ENCODE peak calls at places on chromosomes 12 and 14, in four cellular contexts. A is brain microvascular endothelial cell, O is uterus, Q is A549. S is an unnamed sample.

GRCh38 chr14:71616013-71616412 is 316.2 kb upstream of the RGS6 start:
- DNase-seq in A (no peak), O (no peak), Q (no peak), S (no peak)

GRCh38 chr14:105013150-105013787 is 7.6 kb downstream of the CDCA4 start:
- DNase-seq in Q (no peak), O (no peak), A (no peak), S (no peak)

GRCh38 chr12:109963743-109964429 is 32.3 kb downstream of the GIT2 start:
- DNase-seq in Q (no peak), O (peak; percentile 53), A (peak; percentile 48), S (no peak)

GRCh38 chr12:131141483-131141882 is 187.8 kb downstream of the ADGRD1 start:
- DNase-seq in A (no peak), Q (no peak), O (no peak), S (no peak)

GRCh38 chr12:75722714-75723200 is 211.3 kb upstream of the KRR1 start:
- DNase-seq in O (peak; percentile 39), Q (peak; percentile 83), A (peak; percentile 87), S (no peak)

GRCh38 chr14:85468815-85469214 is 61.1 kb upstream of the FLRT2 start:
- DNase-seq in Q (no peak), A (no peak), O (no peak), S (no peak)

GRCh38 chr12:91065377-91065776 is 7.6 kb upstream of the KERA start:
- DNase-seq in Q (no peak), A (no peak), O (no peak), S (no peak)

GRCh38 chr14:90607141-90607540 is 209.1 kb downstream of the TTC7B start:
- DNase-seq in A (no peak), O (no peak), Q (no peak), S (no peak)

GRCh38 chr12:15928870-15929571 is 17.9 kb downstream of the DERA start:
- DNase-seq in Q (no peak), A (no peak), O (no peak), S (no peak)

GRCh38 chr14:104224516-104225281 is 86.3 kb downstream of the KIF26A start:
- DNase-seq in O (no peak), Q (peak; percentile 15), A (no peak), S (no peak)

GRCh38 chr12:89162704-89163261 is 189.5 kb downstream of the DUSP6 start:
- DNase-seq in Q (peak; percentile 91), O (peak; percentile 70), A (peak; percentile 98), S (peak; percentile 5)

GRCh38 chr12:104801005-104801404 is 157.1 kb downstream of the SLC41A2 start:
- DNase-seq in O (no peak), Q (no peak), A (no peak), S (no peak)

GRCh38 chr12:42735869-42736361 is 146.4 kb upstream of the PRICKLE1 start:
- DNase-seq in Q (no peak), A (no peak), O (no peak), S (no peak)

GRCh38 chr12:127107744-127108143 is 1159.2 kb upstream of the TMEM132C start:
- DNase-seq in A (no peak), Q (no peak), O (no peak), S (no peak)

GRCh38 chr12:115456946-115457689 is 773.1 kb upstream of the TBX3 start:
- DNase-seq in Q (peak; percentile 53), A (no peak), O (no peak), S (no peak)

GRCh38 chr12:2360630-2361170 is 307.9 kb downstream of the CACNA1C start:
- DNase-seq in A (no peak), Q (no peak), O (no peak), S (no peak)

GRCh38 chr12:59396519-59396918 is 199.3 kb upstream of the SLC16A7 start:
- DNase-seq in Q (no peak), O (no peak), A (no peak), S (no peak)

GRCh38 chr12:49975370-49975761 is 2.6 kb downstream of the AQP6 start:
- DNase-seq in Q (no peak), O (no peak), A (no peak), S (no peak)

GRCh38 chr14:99468836-99469592 is 11.6 kb downstream of the SETD3 start:
- DNase-seq in A (peak; percentile 27), O (no peak), Q (no peak), S (no peak)

GRCh38 chr12:74322792-74323191 is 214.8 kb upstream of the ATXN7L3B start:
- DNase-seq in Q (no peak), A (no peak), O (no peak), S (no peak)

GRCh38 chr12:34291426-34291901 is 269.2 kb downstream of the ALG10 start:
- DNase-seq in A (no peak), O (peak; percentile 6), Q (no peak), S (no peak)

GRCh38 chr12:55703976-55704761 is 3.5 kb downstream of the ITGA7 start:
- DNase-seq in O (peak; percentile 50), A (no peak), Q (peak; percentile 43), S (no peak)

GRCh38 chr12:95922231-95922630 is 20.2 kb downstream of the CCDC38 start:
- DNase-seq in A (peak; percentile 59), O (no peak), Q (no peak), S (no peak)

DNA sequence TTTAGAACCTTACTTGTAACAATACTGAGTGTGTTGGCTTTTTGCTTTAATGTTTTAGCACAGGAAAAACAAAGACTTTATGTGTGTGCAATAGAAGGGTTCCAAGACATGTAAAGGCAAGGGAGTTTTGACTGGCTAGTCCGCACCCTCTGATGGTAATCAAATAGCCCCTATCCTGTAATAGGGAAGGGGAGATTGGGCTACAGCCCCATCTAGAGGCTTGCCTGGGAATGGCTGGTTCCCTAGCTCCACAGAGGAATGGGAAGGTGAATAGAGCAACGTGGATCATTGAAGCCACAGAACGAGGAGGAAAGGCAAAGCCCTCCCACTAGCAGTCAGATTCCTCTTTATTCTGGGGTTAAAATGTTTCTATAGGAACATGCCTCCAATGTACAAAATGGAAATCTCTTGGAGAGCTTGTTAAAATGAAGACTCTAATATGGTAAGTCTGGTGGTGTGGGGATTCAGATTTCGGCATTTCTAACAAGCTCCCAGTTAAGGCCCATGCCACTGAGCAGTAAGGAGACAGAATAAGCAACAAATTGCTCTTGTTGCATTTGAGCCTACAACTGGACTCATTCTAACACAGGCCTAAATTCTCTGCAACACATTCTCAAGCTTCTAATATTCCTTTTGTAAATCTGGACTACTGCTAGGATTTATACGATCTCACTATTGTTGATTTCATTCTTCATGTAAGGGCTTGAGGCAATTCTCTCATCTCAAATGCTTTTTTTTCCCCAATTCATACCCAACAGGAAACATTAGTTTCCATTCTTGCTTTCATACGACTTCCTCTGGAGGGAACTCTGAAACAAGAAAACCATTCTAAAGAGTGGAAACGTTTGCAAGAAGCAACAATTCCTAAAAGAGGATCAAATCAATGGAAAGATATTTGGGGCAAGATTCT is 57.1 kb downstream of the NIN start:
- DNase-seq in A (peak; percentile 59), O (no peak), Q (peak; percentile 33), S (peak; percentile 20)
- TF ChIP-seq CTCF in A (peak; percentile 97), O (peak; percentile 20), Q (peak; percentile 74), S (peak; percentile 74)

GRCh38 chr12:31325877-31326631 is at the start of gene SINHCAF:
- DNase-seq in O (peak; percentile 99), A (peak; percentile 99), Q (peak; percentile 99), S (peak; percentile 97)

GRCh38 chr12:31326689-31327659 is 1.0 kb upstream of the SINHCAF start:
- DNase-seq in Q (no peak), A (no peak), O (no peak), S (no peak)

GRCh38 chr12:31324116-31324844 is 1.7 kb downstream of the SINHCAF start:
- DNase-seq in O (peak; percentile 72), Q (peak; percentile 85), A (peak; percentile 55), S (no peak)

GRCh38 chr12:31324845-31325523 is 966 bp downstream of the SINHCAF start:
- DNase-seq in O (peak; percentile 59), A (peak; percentile 43), Q (peak; percentile 59), S (no peak)

GRCh38 chr12:31325524-31325875 is 450 bp downstream of the SINHCAF start:
- DNase-seq in O (peak; percentile 40), A (no peak), Q (peak; percentile 19), S (no peak)
- H3K4me3 ChIP-seq in O (peak overlapping the region; percentile 91), A (peak overlapping the region; percentile 92), Q (peak overlapping the region; percentile 86), S (peak overlapping the region; percentile 93)

GRCh38 chr14:69518341-69519101 is 34.0 kb downstream of the PLEKHD1 start:
- DNase-seq in A (no peak), O (no peak), Q (no peak), S (no peak)
- TF ChIP-seq CTCF in A (no peak), O (no peak), Q (no peak), S (no peak)

GRCh38 chr12:26939953-26940352 is 1.7 kb downstream of the FGFR1OP2 start:
- DNase-seq in O (no peak), Q (no peak), A (no peak), S (no peak)
- H3K4me3 ChIP-seq in O (peak overlapping the region; percentile 98), Q (peak overlapping the region; percentile 94), A (peak overlapping the region; percentile 96), S (peak overlapping the region; percentile 98)

GRCh38 chr12:68899251-68899771 is 33.7 kb downstream of the CPM start:
- DNase-seq in O (no peak), A (peak; percentile 72), Q (peak; percentile 52), S (no peak)
- TF ChIP-seq CTCF in O (no peak), A (peak; percentile 76), Q (peak; percentile 50), S (peak; percentile 34)

DNA sequence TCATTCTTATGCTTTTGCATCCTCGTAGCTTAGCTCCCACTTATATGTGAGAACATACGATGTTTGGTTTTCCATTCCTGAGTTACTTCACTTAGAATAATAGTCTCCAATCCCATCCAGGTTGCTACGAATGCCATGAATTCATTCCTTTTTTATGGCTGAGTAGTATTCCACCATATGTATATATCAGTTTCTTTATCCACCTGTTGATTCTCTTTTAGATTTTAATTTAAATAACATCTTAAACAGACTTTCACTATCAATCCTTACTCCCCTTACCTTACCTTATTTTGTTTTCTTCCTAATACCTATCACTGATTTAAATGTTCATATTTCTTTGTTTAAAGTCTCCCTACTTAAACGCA is 488 bp upstream of the FBXW8 start:
- DNase-seq in Q (no peak), A (no peak), O (no peak), S (no peak)
- H3K4me3 ChIP-seq in Q (peak overlapping the region; percentile 85), A (peak overlapping the region; percentile 72), O (peak overlapping the region; percentile 94), S (peak overlapping the region; percentile 82)

GRCh38 chr14:75221797-75222196 is 45.4 kb upstream of the TMED10 start:
- DNase-seq in A (no peak), Q (no peak), O (no peak), S (no peak)

GRCh38 chr14:75220097-75220496 is 43.7 kb upstream of the TMED10 start:
- DNase-seq in A (no peak), O (no peak), Q (no peak), S (no peak)

GRCh38 chr14:75223664-75224154 is 47.3 kb upstream of the TMED10 start:
- DNase-seq in O (no peak), Q (no peak), A (no peak), S (no peak)

GRCh38 chr14:75224561-75224960 is 48.1 kb upstream of the TMED10 start:
- DNase-seq in O (no peak), Q (no peak), A (no peak), S (no peak)

GRCh38 chr14:75222208-75222701 is 45.8 kb upstream of the TMED10 start:
- DNase-seq in O (no peak), Q (no peak), A (peak; percentile 95), S (no peak)
- TF ChIP-seq CTCF in O (no peak), Q (no peak), A (peak; percentile 21), S (no peak)

GRCh38 chr12:6551496-6552139 is 4.2 kb downstream of the IFFO1 start:
- DNase-seq in A (peak; percentile 75), O (peak; percentile 67), Q (peak; percentile 57), S (no peak)
- H3K4me3 ChIP-seq in A (peak overlapping the region; percentile 4), O (peak overlapping the region; percentile 2), Q (no peak overlapping the region), S (no peak overlapping the region)

GRCh38 chr14:22226381-22226780 is 362.6 kb downstream of the DAD1 start:
- DNase-seq in A (peak; percentile 53), Q (peak; percentile 19), O (no peak), S (no peak)
- TF ChIP-seq CTCF in A (peak; percentile 58), Q (peak; percentile 11), O (no peak), S (peak; percentile 19)